ENCODE peak calls at places on chromosomes 1 and 21, in nine cellular contexts. P is GM04504, X is T-helper 2 cell, C is H9, Z is COR-L47, Y is sciatic nerve, D is BE2C, W is fibroblast of mammary gland, I is activated gamma-delta T cell treated with Interleukin-2 at 50 U/mL for 16 hours. B is an unnamed sample.

GRCh38 chr1:193406901-193407300 is 220.5 kb upstream of the B3GALT2 start:
- DNase-seq in Z (peak), W (peak), Y (no peak), I (no peak), C (no peak), X (no peak), D (no peak), P (peak), B (peak)

GRCh38 chr1:225712391-225712790 is 59.5 kb upstream of the ENAH start:
- DNase-seq in I (no peak), P (no peak), Y (no peak), D (no peak), W (peak), X (no peak), Z (no peak), C (no peak), B (no peak)

GRCh38 chr21:37087188-37087587 is 14.1 kb downstream of the TTC3 start:
- DNase-seq in D (peak), Z (peak), C (no peak), I (no peak), X (no peak), Y (no peak), P (peak), W (peak), B (peak)

GRCh38 chr1:200373811-200374231 is 36.0 kb downstream of the ZNF281 start:
- DNase-seq in I (no peak), D (no peak), C (no peak), Z (no peak), W (no peak), X (no peak), Y (no peak), P (no peak), B (peak)

GRCh38 chr1:202282017-202282335 is 59.8 kb downstream of the UBE2T start:
- DNase-seq in I (no peak), Y (no peak), Z (no peak), C (no peak), P (no peak), W (no peak), X (no peak), D (no peak), B (no peak)

GRCh38 chr1:197519741-197520334 is 251.8 kb downstream of the CRB1 start:
- DNase-seq in Y (no peak), X (no peak), Z (peak), D (no peak), W (peak), C (no peak), P (no peak), I (no peak), B (peak)

GRCh38 chr1:161133220-161133740 is 813 bp upstream of the DEDD start:
- DNase-seq in P (no peak), C (no peak), Z (no peak), I (no peak), D (no peak), W (peak), Y (no peak), X (no peak), B (peak)

GRCh38 chr21:45372732-45373355 is 32.1 kb upstream of the COL18A1 start:
- DNase-seq in Y (no peak), P (no peak), I (no peak), X (no peak), Z (no peak), D (no peak), C (no peak), W (no peak), B (peak)

GRCh38 chr1:9261496-9261895 is 26.9 kb downstream of the H6PD start:
- DNase-seq in Z (no peak), P (no peak), Y (no peak), D (no peak), C (no peak), W (no peak), X (no peak), I (no peak), B (no peak)

GRCh38 chr1:26724938-26725337 is 29.1 kb downstream of the ARID1A start:
- DNase-seq in W (no peak), Y (no peak), Z (no peak), I (no peak), D (no peak), C (peak), X (no peak), P (no peak), B (no peak)

GRCh38 chr1:79052829-79053449 is 46.4 kb upstream of the ADGRL4 start:
- DNase-seq in P (no peak), D (no peak), Z (no peak), C (no peak), X (no peak), I (no peak), W (no peak), Y (no peak), B (no peak)

B was measured in epithelial cell of esophagus.